ENCODE peak calls at places on chromosomes 16 and 17, in ten cellular contexts. Q is A549; S is A673; F is naive thymus-derived CD4-positive, alpha-beta T cell; P is DND-41; V is esophagus squamous epithelium; J is right cardiac atrium; D is heart left ventricle; W is fibroblast of lung; G is tibial artery. C is an unnamed sample. For H3K4me1, the result is how much of the 10 kb centered on the place peaks cover.

GRCh38 chr17:69735285-69735684 is 320.8 kb downstream of the MAP2K6 start:
- DNase-seq in S (no peak), W (no peak), F (no peak), Q (no peak), J (no peak), G (no peak), P (no peak), V (no peak), D (no peak), C (no peak)

GRCh38 chr17:48470388-48471034 is 40.5 kb upstream of the SKAP1 start:
- DNase-seq in S (peak), V (no peak), J (no peak), G (no peak), F (no peak), D (no peak), Q (peak), W (peak), P (no peak), C (no peak)

GRCh38 chr17:61581611-61582349 is 9.2 kb downstream of the NACA2 start:
- DNase-seq in Q (no peak), S (no peak), F (no peak), W (no peak), D (no peak), P (no peak), J (no peak), V (no peak), G (no peak), C (peak)

GRCh38 chr16:86398622-86399021 is 111.7 kb upstream of the FOXF1 start:
- DNase-seq in W (peak), F (no peak), P (no peak), Q (no peak), D (no peak), S (no peak), V (no peak), J (no peak), G (no peak), C (no peak)

GRCh38 chr17:17842111-17842876 is 5.5 kb upstream of the SREBF1 start:
- DNase-seq in W (no peak), Q (no peak), J (no peak), G (no peak), D (no peak), V (no peak), P (no peak), F (no peak), S (no peak), C (no peak)

GRCh38 chr16:67547423-67548264 is 14.7 kb upstream of the CTCF start:
- DNase-seq in F (peak), V (no peak), G (no peak), Q (no peak), W (no peak), P (peak), S (no peak), J (no peak), D (no peak), C (no peak)

GRCh38 chr17:2926019-2926650 is 129.9 kb downstream of the RAP1GAP2 start:
- DNase-seq in S (no peak), P (no peak), D (no peak), Q (peak), G (no peak), V (no peak), J (no peak), W (no peak), F (no peak), C (no peak)

GRCh38 chr17:48617515-48618365 is 2.6 kb upstream of the HOXB8 start:
- DNase-seq in S (no peak), G (no peak), J (no peak), F (no peak), P (no peak), D (no peak), V (no peak), W (no peak), Q (no peak), C (no peak)

GRCh38 chr17:73293480-73293911 is 18.3 kb downstream of the CDC42EP4 start:
- DNase-seq in D (peak), V (no peak), J (peak), Q (peak), W (peak), G (peak), S (no peak), F (no peak), P (no peak), C (no peak)

GRCh38 chr16:27264151-27264550 is 4.4 kb downstream of the NSMCE1 start:
- DNase-seq in W (peak), P (no peak), G (no peak), S (no peak), Q (no peak), J (no peak), D (no peak), V (no peak), F (no peak), C (no peak)

GRCh38 chr16:70664325-70665112 is 18.2 kb downstream of the IL34 start:
- DNase-seq in D (no peak), V (no peak), P (no peak), Q (no peak), S (no peak), W (no peak), F (no peak), J (no peak), G (no peak), C (no peak)

GRCh38 chr17:57415737-57416354 is 159.5 kb downstream of the MSI2 start:
- DNase-seq in F (no peak), V (no peak), Q (no peak), P (no peak), W (no peak), S (peak), G (no peak), D (no peak), J (no peak), C (no peak)

GRCh38 chr17:9306086-9306485 is 269.5 kb downstream of the STX8 start:
- DNase-seq in Q (peak), W (no peak), G (no peak), P (no peak), S (no peak), D (no peak), V (no peak), F (no peak), J (no peak), C (no peak)

GRCh38 chr16:31435341-31436220 is 7.0 kb downstream of the ZNF843 start:
- DNase-seq in Q (no peak), D (no peak), J (no peak), V (no peak), S (no peak), F (no peak), W (no peak), G (no peak), P (no peak), C (no peak)

GRCh38 chr17:61635913-61636432 is 45.0 kb upstream of the NACA2 start:
- DNase-seq in S (peak), Q (peak), D (no peak), G (no peak), F (no peak), V (no peak), W (peak), J (no peak), P (peak), C (peak)

GRCh38 chr17:44086364-44087311 is 16.1 kb downstream of the G6PC3 start:
- DNase-seq in D (no peak), F (no peak), V (no peak), J (no peak), P (peak), W (peak), Q (peak), S (peak), G (no peak), C (no peak)

GRCh38 chr16:637081-638018 is 1.2 kb upstream of the METTL26 start:
- DNase-seq in J (peak), S (no peak), D (peak), G (peak), P (no peak), Q (peak), F (peak), V (no peak), W (peak), C (peak)

GRCh38 chr16:19223235-19223847 is 55.3 kb downstream of the SYT17 start:
- DNase-seq in F (no peak), G (no peak), P (peak), Q (peak), J (no peak), S (peak), D (no peak), V (no peak), W (no peak), C (peak)

GRCh38 chr16:4330277-4330882 is 14.5 kb downstream of the GLIS2 start:
- DNase-seq in V (no peak), G (peak), W (peak), P (peak), D (peak), J (peak), Q (peak), F (peak), S (no peak), C (peak)

GRCh38 chr17:9004132-9004960 is 17.0 kb upstream of the NTN1 start:
- DNase-seq in S (no peak), D (no peak), P (no peak), V (no peak), F (no peak), Q (no peak), G (no peak), J (no peak), W (no peak), C (no peak)

GRCh38 chr17:81923302-81924260 is 4.0 kb downstream of the MAFG start:
- DNase-seq in G (peak), F (no peak), P (no peak), Q (peak), W (peak), J (peak), V (no peak), S (peak), D (peak), C (peak)

GRCh38 chr16:63613701-63614100 is 1508.2 kb downstream of the CDH11 start:
- DNase-seq in P (no peak), G (no peak), D (no peak), Q (peak), J (no peak), F (no peak), W (peak), S (no peak), V (no peak), C (peak)

GRCh38 chr17:3575506-3575905 is 17.9 kb upstream of the TRPV3 start:
- DNase-seq in J (no peak), S (no peak), G (no peak), V (no peak), F (no peak), W (peak), Q (peak), P (no peak), D (no peak), C (no peak)

GRCh38 chr17:17749025-17749772 is 67.9 kb downstream of the RAI1 start:
- DNase-seq in J (no peak), Q (no peak), W (no peak), S (peak), V (no peak), P (no peak), G (no peak), D (no peak), F (no peak), C (no peak)

GRCh38 chr16:69201291-69201690 is 14.3 kb downstream of the SNTB2 start:
- DNase-seq in W (no peak), F (no peak), P (no peak), S (no peak), D (no peak), V (no peak), Q (no peak), G (no peak), J (no peak), C (no peak)

GRCh38 chr17:80292557-80292956 is 31.9 kb downstream of the RNF213 start:
- DNase-seq in G (no peak), S (no peak), Q (no peak), P (no peak), F (no peak), V (no peak), D (no peak), J (no peak), W (no peak), C (no peak)

GRCh38 chr17:10116267-10116666 is 82.1 kb downstream of the GAS7 start:
- DNase-seq in S (no peak), Q (no peak), F (no peak), G (no peak), W (no peak), P (no peak), J (no peak), V (no peak), D (no peak), C (no peak)

GRCh38 chr17:70100983-70101382 is 26.0 kb downstream of the KCNJ16 start:
- DNase-seq in V (no peak), F (no peak), S (no peak), D (no peak), J (no peak), G (no peak), W (peak), P (no peak), Q (peak), C (no peak)

GRCh38 chr16:59702531-59702930 is 968.4 kb upstream of the GOT2 start:
- DNase-seq in F (no peak), V (no peak), J (no peak), Q (no peak), W (peak), P (no peak), S (no peak), G (no peak), D (no peak), C (no peak)

GRCh38 chr17:67168485-67168884 is 76.5 kb downstream of the HELZ start:
- DNase-seq in G (no peak), V (no peak), Q (no peak), W (no peak), F (no peak), P (no peak), S (no peak), D (no peak), J (no peak), C (peak)

GRCh38 chr17:15456972-15457722 is 10.3 kb downstream of the CDRT4 start:
- DNase-seq in Q (no peak), S (no peak), F (no peak), W (peak), P (peak), J (peak), V (no peak), G (peak), D (peak), C (no peak)

GRCh38 chr16:29710227-29711219 is 31.5 kb downstream of the QPRT start:
- DNase-seq in Q (peak), S (peak), F (peak), W (peak), J (no peak), V (no peak), D (no peak), P (peak), G (no peak), C (peak)

GRCh38 chr16:11630230-11631056 is 37.8 kb upstream of the SNN start:
- DNase-seq in F (no peak), D (no peak), P (peak), G (no peak), W (no peak), Q (no peak), J (no peak), V (no peak), S (no peak), C (no peak)

GRCh38 chr17:82588266-82589175 is 59.7 kb downstream of the WDR45B start:
- DNase-seq in F (no peak), S (no peak), V (no peak), P (no peak), W (no peak), G (no peak), D (no peak), J (no peak), Q (no peak), C (no peak)

GRCh38 chr17:28347261-28347891 is 10.0 kb downstream of the POLDIP2 start:
- DNase-seq in P (no peak), G (no peak), S (no peak), Q (no peak), V (no peak), J (no peak), F (no peak), W (peak), D (no peak), C (no peak)

GRCh38 chr17:73686961-73687360 is 42.7 kb upstream of the SDK2 start:
- DNase-seq in G (no peak), P (no peak), Q (no peak), S (no peak), W (no peak), V (no peak), F (no peak), D (no peak), J (no peak), C (no peak)

DNA sequence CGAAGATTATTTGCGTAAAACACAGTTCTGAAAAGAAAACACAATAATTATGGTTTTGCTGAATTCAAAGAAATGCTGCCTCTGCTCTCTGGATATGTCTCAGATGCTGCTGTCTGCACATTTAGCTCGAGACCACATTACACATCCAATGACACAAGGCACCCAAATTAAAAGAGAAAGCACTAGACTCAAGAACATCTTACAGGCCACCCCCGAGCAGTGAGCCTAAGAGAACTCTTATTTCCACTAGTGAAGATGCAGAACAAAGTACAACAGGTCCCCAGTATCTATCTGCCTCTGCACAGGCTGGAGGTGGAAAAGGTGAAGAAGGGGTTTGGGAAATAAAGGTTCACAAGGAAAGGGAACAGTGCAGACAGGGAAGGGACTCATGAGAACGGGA is 33.5 kb downstream of the GRB2 start:
- DNase-seq in W (no peak), V (no peak), P (no peak), J (no peak), S (no peak), G (no peak), F (no peak), Q (no peak), D (no peak), C (no peak)
- H3K27ac ChIP-seq in W (no peak), V (no peak), P (peak), J (no peak), S (no peak), G (peak), F (no peak), Q (no peak), D (no peak), C (no peak)

DNA sequence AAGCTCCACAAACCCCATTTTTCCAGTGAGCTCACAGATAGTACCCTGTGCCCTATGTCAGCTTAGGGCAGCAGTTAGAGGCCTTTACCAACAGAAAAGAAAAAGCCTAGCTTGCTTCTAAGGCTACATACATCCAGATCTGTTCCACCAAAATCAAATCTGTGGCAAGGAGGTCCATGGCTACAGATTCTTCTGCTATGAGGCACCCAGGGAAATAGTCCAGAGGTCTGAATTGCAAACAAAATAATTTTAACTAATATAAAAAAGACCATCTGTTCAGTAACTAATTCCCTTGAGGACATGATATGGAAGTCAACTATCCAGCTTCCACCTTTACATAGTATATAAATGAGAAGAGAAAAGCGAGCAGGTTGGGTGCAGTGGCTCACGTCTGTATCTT is 129.3 kb downstream of the PARN start:
- DNase-seq in G (no peak), P (no peak), D (no peak), F (no peak), V (no peak), Q (no peak), W (peak), J (no peak), S (no peak), C (no peak)
- H3K4me1 ChIP-seq in G (under half), P (under half), D (under half), F (under half), V (under half), Q (half or more), W (under half), J (under half), S (under half), C (under half)

GRCh38 chr17:78644259-78644658 is 67.1 kb upstream of the DNAH17 start:
- DNase-seq in W (no peak), P (no peak), J (no peak), S (no peak), V (no peak), Q (no peak), G (no peak), F (no peak), D (no peak), C (no peak)

GRCh38 chr17:78644971-78645370 is 67.8 kb upstream of the DNAH17 start:
- DNase-seq in F (no peak), P (no peak), J (no peak), V (no peak), D (no peak), Q (no peak), G (no peak), S (no peak), W (no peak), C (no peak)

GRCh38 chr17:78643326-78643725 is 66.1 kb upstream of the DNAH17 start:
- DNase-seq in Q (no peak), W (no peak), J (no peak), D (no peak), V (no peak), G (no peak), P (no peak), F (no peak), S (no peak), C (no peak)

GRCh38 chr17:78647030-78647429 is 69.8 kb upstream of the DNAH17 start:
- DNase-seq in G (no peak), D (no peak), P (no peak), J (no peak), Q (no peak), S (no peak), V (no peak), W (no peak), F (no peak), C (no peak)

DNA sequence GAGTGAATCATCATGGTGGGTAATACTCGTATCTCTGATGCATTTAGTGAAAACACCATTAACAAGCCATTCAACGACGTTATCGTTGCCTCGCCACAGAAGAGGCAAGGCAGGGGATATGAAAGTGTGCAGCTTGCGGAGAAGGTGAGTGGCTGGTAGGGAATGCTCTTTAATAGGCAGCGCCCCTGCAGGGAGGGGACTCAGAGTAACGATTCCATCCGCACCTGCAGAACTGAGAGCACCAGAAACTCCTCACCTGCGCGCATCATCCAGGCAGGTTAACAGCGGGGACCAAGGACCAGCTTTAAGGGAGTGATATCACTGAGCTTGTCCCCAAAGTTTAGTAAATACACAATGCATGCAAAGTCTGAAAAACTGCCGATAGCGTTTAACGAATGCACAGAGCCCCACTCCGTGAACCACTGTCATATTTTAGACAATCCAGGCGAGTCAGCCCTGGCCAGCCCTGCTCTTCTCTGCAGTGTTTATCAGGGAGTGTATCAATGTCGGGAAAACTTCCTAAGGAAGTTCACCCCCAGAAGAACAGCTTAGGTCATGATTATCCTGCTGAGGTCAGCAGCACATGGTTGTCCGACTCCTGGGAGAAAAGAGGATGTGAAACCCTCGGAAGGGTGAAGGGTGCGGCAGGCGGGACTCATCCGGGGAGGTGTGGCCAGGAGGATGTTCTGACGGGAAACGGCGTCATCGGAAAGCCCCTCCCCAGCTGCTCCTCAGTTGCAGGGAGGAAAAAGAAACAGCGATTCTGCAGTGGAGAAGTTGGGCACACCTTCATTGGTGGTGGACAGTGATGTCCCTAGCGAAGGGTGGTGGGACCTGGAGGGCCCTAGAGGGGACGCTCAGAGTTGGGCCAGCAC is 68.5 kb upstream of the DNAH17 start:
- DNase-seq in P (no peak), W (peak), Q (peak), G (peak), V (peak), F (peak), J (peak), S (peak), D (peak), C (peak)
- H3K4me3 ChIP-seq in P (no peak), W (no peak), Q (no peak), G (no peak), V (no peak), F (peak), J (no peak), S (no peak), D (no peak), C (no peak)

GRCh38 chr17:19513897-19514488 is 19.7 kb upstream of the SLC47A1 start:
- DNase-seq in W (peak), J (peak), V (no peak), S (peak), Q (peak), F (peak), G (peak), D (peak), P (peak), C (peak)

GRCh38 chr17:19508327-19508867 is 25.3 kb upstream of the SLC47A1 start:
- DNase-seq in V (no peak), F (peak), Q (no peak), G (no peak), D (peak), S (no peak), W (no peak), P (no peak), J (peak), C (no peak)

GRCh38 chr17:19507673-19508326 is 25.9 kb upstream of the SLC47A1 start:
- DNase-seq in D (peak), G (peak), J (peak), W (peak), S (peak), F (peak), P (peak), V (no peak), Q (peak), C (peak)

DNA sequence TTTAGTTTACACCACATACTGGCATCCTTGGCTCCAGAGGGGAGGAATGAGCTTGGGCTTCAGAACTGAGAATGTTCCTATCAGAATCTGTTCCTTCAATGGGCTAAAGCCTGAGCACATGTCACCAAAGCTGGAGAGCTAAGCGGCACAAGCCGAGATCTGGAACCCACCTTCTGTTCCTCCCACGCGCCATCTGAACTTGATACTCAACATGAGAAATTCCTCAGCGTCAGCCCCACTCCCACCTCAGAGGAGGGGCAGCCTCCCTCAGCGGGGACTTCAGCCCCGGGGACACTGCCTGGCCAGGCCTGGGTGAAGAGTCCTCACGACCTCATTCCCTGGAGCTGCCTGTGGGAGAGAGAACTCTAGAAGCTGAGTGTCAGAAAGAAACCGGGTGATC is 22.8 kb upstream of the SLC47A1 start:
- DNase-seq in P (no peak), J (no peak), V (no peak), G (no peak), D (no peak), Q (no peak), W (no peak), S (no peak), F (no peak), C (no peak)
- H3K27ac ChIP-seq in P (no peak), J (no peak), V (no peak), G (peak), D (no peak), Q (peak), W (no peak), S (no peak), F (no peak), C (no peak)

C was measured in small intestine.